ENCODE peak calls at places on chromosomes 11 and 22, in six cellular contexts. One of them, this sample, is unnamed.

GRCh38 chr11:33574366-33574765 is 126.3 kb downstream of the C11orf91 start:
- DNase-seq in lower lobe of right lung: no peak
- DNase-seq in HuH-7: no peak
- DNase-seq in HS-5: no peak
- DNase-seq in stimulated activated CD4-positive, alpha-beta T cell treated with anti-CD3 and anti-CD28 coated beads, Interleukin-2, amount 100 ng/mL, for 48 hours: no peak
- DNase-seq in left lobe of liver: no peak
- DNase-seq in this sample: no peak

GRCh38 chr11:35288311-35288710 is 131.0 kb downstream of the SLC1A2 start:
- DNase-seq in HS-5: no peak
- DNase-seq in stimulated activated CD4-positive, alpha-beta T cell treated with anti-CD3 and anti-CD28 coated beads, Interleukin-2, amount 100 ng/mL, for 48 hours: no peak
- DNase-seq in lower lobe of right lung: no peak
- DNase-seq in left lobe of liver: no peak
- DNase-seq in HuH-7: no peak
- DNase-seq in this sample: no peak

GRCh38 chr11:106202935-106203620 is 125.6 kb downstream of the AASDHPPT start:
- DNase-seq in stimulated activated CD4-positive, alpha-beta T cell treated with anti-CD3 and anti-CD28 coated beads, Interleukin-2, amount 100 ng/mL, for 48 hours: no peak
- DNase-seq in HuH-7: no peak
- DNase-seq in left lobe of liver: no peak
- DNase-seq in lower lobe of right lung: no peak
- DNase-seq in HS-5: no peak
- DNase-seq in this sample: no peak

GRCh38 chr11:75140269-75141138 is 10.4 kb upstream of the SLCO2B1 start:
- DNase-seq in stimulated activated CD4-positive, alpha-beta T cell treated with anti-CD3 and anti-CD28 coated beads, Interleukin-2, amount 100 ng/mL, for 48 hours: peak; percentile 83
- DNase-seq in left lobe of liver: peak; percentile 78
- DNase-seq in HuH-7: peak; percentile 79
- DNase-seq in HS-5: no peak
- DNase-seq in lower lobe of right lung: peak; percentile 78
- DNase-seq in this sample: peak; percentile 18

GRCh38 chr22:24805790-24806662 is at the start of gene SGSM1:
- DNase-seq in stimulated activated CD4-positive, alpha-beta T cell treated with anti-CD3 and anti-CD28 coated beads, Interleukin-2, amount 100 ng/mL, for 48 hours: peak; percentile 79
- DNase-seq in left lobe of liver: peak; percentile 72
- DNase-seq in lower lobe of right lung: peak; percentile 89
- DNase-seq in HS-5: peak; percentile 6
- DNase-seq in HuH-7: peak; percentile 91
- DNase-seq in this sample: peak; percentile 71

GRCh38 chr11:112291191-112291590 is 30.5 kb upstream of the PLET1 start:
- DNase-seq in stimulated activated CD4-positive, alpha-beta T cell treated with anti-CD3 and anti-CD28 coated beads, Interleukin-2, amount 100 ng/mL, for 48 hours: no peak
- DNase-seq in left lobe of liver: no peak
- DNase-seq in HS-5: no peak
- DNase-seq in lower lobe of right lung: no peak
- DNase-seq in HuH-7: no peak
- DNase-seq in this sample: no peak

GRCh38 chr22:27185903-27186302 is 528.5 kb downstream of the MIAT start:
- DNase-seq in left lobe of liver: no peak
- DNase-seq in HS-5: no peak
- DNase-seq in lower lobe of right lung: no peak
- DNase-seq in stimulated activated CD4-positive, alpha-beta T cell treated with anti-CD3 and anti-CD28 coated beads, Interleukin-2, amount 100 ng/mL, for 48 hours: no peak
- DNase-seq in HuH-7: no peak
- DNase-seq in this sample: no peak

GRCh38 chr11:643849-644738 is 7.0 kb downstream of the DRD4 start:
- DNase-seq in lower lobe of right lung: no peak
- DNase-seq in HuH-7: no peak
- DNase-seq in stimulated activated CD4-positive, alpha-beta T cell treated with anti-CD3 and anti-CD28 coated beads, Interleukin-2, amount 100 ng/mL, for 48 hours: no peak
- DNase-seq in left lobe of liver: no peak
- DNase-seq in HS-5: no peak
- DNase-seq in this sample: no peak

GRCh38 chr11:113014731-113015455 is 53.7 kb downstream of the NCAM1 start:
- DNase-seq in left lobe of liver: no peak
- DNase-seq in stimulated activated CD4-positive, alpha-beta T cell treated with anti-CD3 and anti-CD28 coated beads, Interleukin-2, amount 100 ng/mL, for 48 hours: no peak
- DNase-seq in HS-5: no peak
- DNase-seq in HuH-7: no peak
- DNase-seq in lower lobe of right lung: peak; percentile 48
- DNase-seq in this sample: peak; percentile 50

GRCh38 chr11:86923993-86924766 is 31.0 kb downstream of the FZD4 start:
- DNase-seq in lower lobe of right lung: no peak
- DNase-seq in stimulated activated CD4-positive, alpha-beta T cell treated with anti-CD3 and anti-CD28 coated beads, Interleukin-2, amount 100 ng/mL, for 48 hours: no peak
- DNase-seq in left lobe of liver: no peak
- DNase-seq in HuH-7: peak; percentile 52
- DNase-seq in HS-5: no peak
- DNase-seq in this sample: no peak

GRCh38 chr11:123454060-123454651 is 24.1 kb downstream of the GRAMD1B start:
- DNase-seq in HS-5: no peak
- DNase-seq in HuH-7: no peak
- DNase-seq in stimulated activated CD4-positive, alpha-beta T cell treated with anti-CD3 and anti-CD28 coated beads, Interleukin-2, amount 100 ng/mL, for 48 hours: peak; percentile 54
- DNase-seq in left lobe of liver: no peak
- DNase-seq in lower lobe of right lung: no peak
- DNase-seq in this sample: no peak

GRCh38 chr11:117908959-117909610 is 20.1 kb downstream of the TMPRSS13 start:
- DNase-seq in HS-5: no peak
- DNase-seq in left lobe of liver: no peak
- DNase-seq in lower lobe of right lung: no peak
- DNase-seq in HuH-7: no peak
- DNase-seq in stimulated activated CD4-positive, alpha-beta T cell treated with anti-CD3 and anti-CD28 coated beads, Interleukin-2, amount 100 ng/mL, for 48 hours: no peak
- DNase-seq in this sample: no peak

GRCh38 chr11:113119074-113119473 is 157.9 kb downstream of the NCAM1 start:
- DNase-seq in HuH-7: no peak
- DNase-seq in stimulated activated CD4-positive, alpha-beta T cell treated with anti-CD3 and anti-CD28 coated beads, Interleukin-2, amount 100 ng/mL, for 48 hours: no peak
- DNase-seq in left lobe of liver: no peak
- DNase-seq in lower lobe of right lung: no peak
- DNase-seq in HS-5: no peak
- DNase-seq in this sample: no peak

GRCh38 chr11:96277696-96278038 is 65.3 kb downstream of the MAML2 start:
- DNase-seq in left lobe of liver: no peak
- DNase-seq in HuH-7: no peak
- DNase-seq in HS-5: no peak
- DNase-seq in stimulated activated CD4-positive, alpha-beta T cell treated with anti-CD3 and anti-CD28 coated beads, Interleukin-2, amount 100 ng/mL, for 48 hours: no peak
- DNase-seq in lower lobe of right lung: no peak
- DNase-seq in this sample: no peak

GRCh38 chr11:113161671-113162589 is 152.5 kb upstream of the TTC12 start:
- DNase-seq in HuH-7: no peak
- DNase-seq in left lobe of liver: no peak
- DNase-seq in HS-5: no peak
- DNase-seq in stimulated activated CD4-positive, alpha-beta T cell treated with anti-CD3 and anti-CD28 coated beads, Interleukin-2, amount 100 ng/mL, for 48 hours: no peak
- DNase-seq in lower lobe of right lung: no peak
- DNase-seq in this sample: peak; percentile 51

GRCh38 chr11:92845390-92846185 is 123.9 kb upstream of the MTNR1B start:
- DNase-seq in left lobe of liver: no peak
- DNase-seq in HS-5: no peak
- DNase-seq in HuH-7: no peak
- DNase-seq in stimulated activated CD4-positive, alpha-beta T cell treated with anti-CD3 and anti-CD28 coated beads, Interleukin-2, amount 100 ng/mL, for 48 hours: no peak
- DNase-seq in lower lobe of right lung: no peak
- DNase-seq in this sample: peak; percentile 72